ENCODE peak calls at places on chromosomes 5 and 9, in six cellular contexts. S, X, R, E, Z and D are unnamed samples.

GRCh38 chr5:141944086-141944485 is 13.9 kb downstream of the PCDH12 start:
- DNase-seq in S (no peak), X (no peak), R (no peak), E (no peak), Z (no peak), D (no peak)

GRCh38 chr5:79173626-79174025 is 62.0 kb downstream of the BHMT start:
- DNase-seq in S (no peak), X (no peak), R (no peak), E (no peak), Z (no peak), D (no peak)

GRCh38 chr5:113495402-113495801 is 7.1 kb upstream of the MCC start:
- DNase-seq in S (no peak), X (no peak), R (no peak), E (no peak), Z (no peak), D (no peak)

GRCh38 chr5:13627673-13628454 is 316.6 kb downstream of the DNAH5 start:
- DNase-seq in S (no peak), X (no peak), R (no peak), E (no peak), Z (no peak), D (no peak)

GRCh38 chr9:124054671-124055212 is 43.2 kb downstream of the LHX2 start:
- DNase-seq in S (no peak), X (no peak), R (no peak), E (peak), Z (no peak), D (no peak)

GRCh38 chr5:14929293-14930065 is 57.9 kb upstream of the ANKH start:
- DNase-seq in S (no peak), X (no peak), R (no peak), E (no peak), Z (no peak), D (peak)

GRCh38 chr9:89996717-89997116 is 391.9 kb downstream of the GADD45G start:
- DNase-seq in S (no peak), X (no peak), R (peak), E (no peak), Z (no peak), D (no peak)

GRCh38 chr5:178450121-178450631 is 140.0 kb downstream of the COL23A1 start:
- DNase-seq in S (no peak), X (no peak), R (no peak), E (peak), Z (no peak), D (no peak)

GRCh38 chr9:38079410-38080105 is 10.5 kb upstream of the SHB start:
- DNase-seq in S (peak), X (no peak), R (no peak), E (no peak), Z (peak), D (peak)

GRCh38 chr9:75918909-75919308 is 28.4 kb downstream of the PCSK5 start:
- DNase-seq in S (no peak), X (no peak), R (no peak), E (no peak), Z (no peak), D (no peak)

GRCh38 chr9:89597711-89598707 is 6.8 kb upstream of the GADD45G start:
- DNase-seq in S (no peak), X (no peak), R (peak), E (no peak), Z (no peak), D (peak)

GRCh38 chr5:75668348-75668895 is 48.8 kb downstream of the POC5 start:
- DNase-seq in S (no peak), X (no peak), R (no peak), E (no peak), Z (no peak), D (no peak)

GRCh38 chr5:75667586-75667985 is 49.7 kb downstream of the POC5 start:
- DNase-seq in S (no peak), X (no peak), R (no peak), E (no peak), Z (no peak), D (no peak)

GRCh38 chr5:75670571-75670970 is 46.7 kb downstream of the POC5 start:
- DNase-seq in S (no peak), X (no peak), R (no peak), E (no peak), Z (no peak), D (peak)

GRCh38 chr5:75671506-75671905 is 45.7 kb downstream of the POC5 start:
- DNase-seq in S (no peak), X (no peak), R (no peak), E (no peak), Z (no peak), D (no peak)

DNA sequence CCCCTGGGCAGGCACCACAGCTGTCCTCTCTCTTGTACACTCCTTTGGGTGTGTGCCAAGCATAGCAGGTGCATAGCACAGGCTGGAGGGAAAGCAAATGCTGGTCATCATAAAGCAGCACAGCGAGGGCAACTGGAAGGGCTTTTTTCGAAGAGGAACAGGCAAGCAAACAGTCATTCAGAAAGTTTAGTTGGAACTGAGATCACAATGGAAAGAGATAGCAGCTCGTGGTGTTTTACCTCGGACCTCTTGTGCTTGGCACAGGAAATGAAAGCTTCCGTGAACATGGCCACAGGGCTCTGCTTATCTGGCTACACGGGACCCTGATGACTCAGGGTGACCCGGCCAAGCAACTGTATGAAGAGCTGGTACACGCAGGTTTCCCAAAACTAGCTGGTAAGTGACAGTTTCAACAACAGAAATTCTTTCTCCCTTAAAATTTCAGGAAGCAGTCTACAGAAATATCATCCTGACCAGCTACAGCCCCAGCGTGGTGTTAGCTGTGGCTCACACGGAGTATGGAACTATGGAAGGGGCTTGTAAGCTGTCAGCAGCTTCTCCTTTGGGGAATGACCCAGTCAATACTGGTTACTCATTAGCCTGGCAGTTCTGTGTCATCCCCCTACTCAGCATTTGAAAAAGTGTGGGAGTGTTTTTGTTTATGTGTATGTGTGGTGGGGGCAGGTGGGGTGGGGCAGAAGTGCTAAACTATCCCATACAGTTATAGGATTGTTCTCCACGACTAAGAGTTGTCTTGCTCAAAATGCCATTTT is 48.1 kb downstream of the POC5 start:
- DNase-seq in S (no peak), X (no peak), R (peak), E (peak), Z (peak), D (peak)
- H3K27ac ChIP-seq in S (no peak), X (no peak), R (no peak), E (no peak), Z (no peak), D (peak)

DNA sequence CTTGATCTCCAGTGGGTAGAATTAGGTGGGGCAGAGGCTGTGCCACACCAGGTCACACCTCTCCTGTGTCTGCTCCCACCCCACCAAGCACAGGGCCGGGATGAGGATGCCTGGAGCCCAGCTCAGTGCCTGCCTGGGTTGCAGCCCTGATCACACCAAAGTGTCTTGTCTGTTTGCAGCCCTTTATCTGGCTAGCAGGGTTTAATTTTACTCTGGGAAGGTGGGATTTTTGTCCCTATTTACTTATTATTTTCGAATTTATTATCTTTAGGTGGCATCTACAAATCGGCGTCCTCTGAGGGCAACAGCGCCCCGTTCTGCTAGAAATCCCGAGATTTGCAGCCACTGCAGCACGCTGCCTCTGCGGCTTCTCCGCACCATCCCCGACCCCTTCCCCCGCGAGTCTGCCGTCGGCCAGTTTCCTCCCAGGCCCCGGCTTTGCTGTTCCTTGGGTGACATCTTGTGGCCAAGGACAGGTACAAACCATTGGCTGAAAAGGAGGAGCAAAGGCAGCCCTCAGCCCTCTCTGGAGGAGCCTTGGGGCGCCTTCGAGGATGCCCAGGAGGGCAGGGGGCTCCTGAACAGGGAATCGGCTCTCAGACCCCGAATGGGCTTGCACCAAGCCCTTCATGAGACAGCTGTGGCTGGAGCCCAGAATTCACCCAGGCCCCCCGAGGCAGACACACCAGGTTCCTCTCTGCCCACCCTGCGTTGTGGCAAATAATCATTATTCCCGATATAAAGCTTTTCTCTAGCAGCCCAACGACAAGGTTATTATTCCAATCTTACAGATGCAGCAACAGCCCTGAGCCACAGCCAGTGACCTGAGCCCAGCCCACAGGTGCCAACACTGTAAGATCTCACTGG is 113.0 kb downstream of the GAPVD1 start:
- DNase-seq in S (no peak), X (peak), R (peak), E (peak), Z (peak), D (peak)
- H3K4me3 ChIP-seq in S (peak), X (no peak), R (peak), E (no peak), Z (peak), D (no peak)

GRCh38 chr5:111347021-111347420 is 122.8 kb downstream of the CAMK4 start:
- DNase-seq in S (no peak), X (no peak), R (no peak), E (no peak), Z (no peak), D (no peak)

GRCh38 chr5:111345731-111346130 is 121.5 kb downstream of the CAMK4 start:
- DNase-seq in S (no peak), X (no peak), R (no peak), E (no peak), Z (no peak), D (no peak)

GRCh38 chr5:111348659-111349058 is 124.5 kb downstream of the CAMK4 start:
- DNase-seq in S (no peak), X (no peak), R (no peak), E (no peak), Z (no peak), D (no peak)

GRCh38 chr5:111353035-111353434 is 128.9 kb downstream of the CAMK4 start:
- DNase-seq in S (no peak), X (no peak), R (no peak), E (no peak), Z (no peak), D (no peak)

GRCh38 chr5:111349429-111349828 is 125.2 kb downstream of the CAMK4 start:
- DNase-seq in S (no peak), X (no peak), R (no peak), E (no peak), Z (no peak), D (no peak)
- H3K27ac ChIP-seq in S (no peak), X (no peak), R (no peak), E (no peak), Z (no peak), D (no peak)

GRCh38 chr9:97321251-97321650 is 13.8 kb downstream of the CCDC180 start:
- DNase-seq in S (no peak), X (no peak), R (no peak), E (no peak), Z (no peak), D (no peak)

GRCh38 chr9:97320080-97320642 is 12.7 kb downstream of the CCDC180 start:
- DNase-seq in S (no peak), X (no peak), R (no peak), E (no peak), Z (no peak), D (no peak)

GRCh38 chr9:97321681-97322080 is 14.2 kb downstream of the CCDC180 start:
- DNase-seq in S (no peak), X (no peak), R (no peak), E (no peak), Z (no peak), D (no peak)

GRCh38 chr9:97319380-97319779 is 11.9 kb downstream of the CCDC180 start:
- DNase-seq in S (no peak), X (no peak), R (no peak), E (no peak), Z (no peak), D (no peak)

GRCh38 chr9:97322105-97322504 is 14.6 kb downstream of the CCDC180 start:
- DNase-seq in S (no peak), X (no peak), R (no peak), E (no peak), Z (no peak), D (no peak)
- H3K4me3 ChIP-seq in S (no peak), X (no peak), R (no peak), E (no peak), Z (no peak), D (no peak)